ENCODE peak calls at places on chromosomes 6 and 20, in ten cellular contexts. J is HCT116; M is CD8-positive, alpha-beta memory T cell; Z is heart left ventricle; N is cardiac muscle cell; K is CD8-positive, alpha-beta T cell; E is tibial artery; R is fibroblast of pulmonary artery; T is cardiac fibroblast; L is neuronal stem cell. Y is an unnamed sample.

GRCh38 chr20:6855074-6855473 is 87.6 kb downstream of the BMP2 start:
- DNase-seq in J (no peak), M (no peak), Z (no peak), N (no peak), K (no peak), E (no peak), R (no peak), T (no peak), L (no peak), Y (no peak)

GRCh38 chr20:62944746-62945145 is 6.8 kb downstream of the GID8 start:
- DNase-seq in J (no peak), M (no peak), Z (no peak), N (no peak), K (no peak), E (no peak), R (no peak), T (no peak), L (no peak), Y (no peak)

GRCh38 chr20:19588731-19589130 is 169.3 kb upstream of the RIN2 start:
- DNase-seq in J (no peak), M (no peak), Z (no peak), N (no peak), K (no peak), E (no peak), R (no peak), T (no peak), L (no peak), Y (no peak)

GRCh38 chr6:74731204-74731603 is 474.6 kb downstream of the COL12A1 start:
- DNase-seq in J (no peak), M (no peak), Z (no peak), N (no peak), K (no peak), E (no peak), R (peak; percentile 57), T (peak; percentile 64), L (no peak), Y (no peak)

GRCh38 chr6:86936834-86937218 is 502 bp upstream of the HTR1E start:
- DNase-seq in J (no peak), M (no peak), Z (no peak), N (no peak), K (no peak), E (no peak), R (no peak), T (no peak), L (no peak), Y (no peak)

GRCh38 chr20:51955756-51956155 is 153.4 kb upstream of the SALL4 start:
- DNase-seq in J (no peak), M (no peak), Z (no peak), N (no peak), K (no peak), E (no peak), R (peak; percentile 44), T (peak; percentile 70), L (no peak), Y (no peak)

GRCh38 chr6:44000164-44000842 is 126.9 kb downstream of the MRPL14 start:
- DNase-seq in J (peak; percentile 65), M (no peak), Z (no peak), N (no peak), K (peak; percentile 44), E (no peak), R (no peak), T (no peak), L (no peak), Y (peak; percentile 30)

GRCh38 chr6:31750411-31751022 is 10.7 kb downstream of the MSH5 start:
- DNase-seq in J (no peak), M (no peak), Z (no peak), N (no peak), K (no peak), E (no peak), R (no peak), T (peak; percentile 65), L (no peak), Y (no peak)

GRCh38 chr6:21885532-21886089 is 292.1 kb downstream of the SOX4 start:
- DNase-seq in J (no peak), M (no peak), Z (peak; percentile 25), N (peak; percentile 76), K (no peak), E (peak; percentile 82), R (peak; percentile 84), T (peak; percentile 89), L (no peak), Y (peak; percentile 20)

GRCh38 chr20:1277529-1278322 is 11.6 kb downstream of the SNPH start:
- DNase-seq in J (no peak), M (no peak), Z (no peak), N (no peak), K (no peak), E (no peak), R (no peak), T (no peak), L (no peak), Y (no peak)

GRCh38 chr6:30565772-30566171 is 5.5 kb upstream of the ABCF1 start:
- DNase-seq in J (no peak), M (no peak), Z (no peak), N (no peak), K (no peak), E (no peak), R (no peak), T (no peak), L (no peak), Y (no peak)

GRCh38 chr6:15430947-15431405 is 185.1 kb downstream of the JARID2 start:
- DNase-seq in J (no peak), M (no peak), Z (no peak), N (no peak), K (no peak), E (no peak), R (peak; percentile 69), T (peak; percentile 37), L (no peak), Y (no peak)

GRCh38 chr20:34864216-34864615 is 8.4 kb downstream of the GGT7 start:
- DNase-seq in J (no peak), M (no peak), Z (no peak), N (no peak), K (no peak), E (no peak), R (no peak), T (no peak), L (no peak), Y (no peak)

GRCh38 chr20:34863421-34863965 is 9.2 kb downstream of the GGT7 start:
- DNase-seq in J (no peak), M (no peak), Z (no peak), N (no peak), K (no peak), E (no peak), R (no peak), T (no peak), L (no peak), Y (no peak)

GRCh38 chr20:34861386-34862084 is 11.1 kb downstream of the GGT7 start:
- DNase-seq in J (no peak), M (no peak), Z (no peak), N (no peak), K (no peak), E (no peak), R (no peak), T (no peak), L (no peak), Y (peak; percentile 86)

GRCh38 chr20:34859826-34860545 is 12.7 kb downstream of the GGT7 start:
- DNase-seq in J (no peak), M (no peak), Z (no peak), N (no peak), K (no peak), E (no peak), R (no peak), T (no peak), L (no peak), Y (no peak)

GRCh38 chr20:34862724-34863123 is 9.9 kb downstream of the GGT7 start:
- DNase-seq in J (no peak), M (no peak), Z (no peak), N (no peak), K (no peak), E (no peak), R (no peak), T (no peak), L (no peak), Y (no peak)
- H3K4me3 ChIP-seq in J (no peak overlapping the region), M (no peak overlapping the region), Z (no peak overlapping the region), N (no peak overlapping the region), K (no peak overlapping the region), E (no peak overlapping the region), R (no peak overlapping the region), T (no peak overlapping the region), L (no peak overlapping the region), Y (no peak overlapping the region)

DNA sequence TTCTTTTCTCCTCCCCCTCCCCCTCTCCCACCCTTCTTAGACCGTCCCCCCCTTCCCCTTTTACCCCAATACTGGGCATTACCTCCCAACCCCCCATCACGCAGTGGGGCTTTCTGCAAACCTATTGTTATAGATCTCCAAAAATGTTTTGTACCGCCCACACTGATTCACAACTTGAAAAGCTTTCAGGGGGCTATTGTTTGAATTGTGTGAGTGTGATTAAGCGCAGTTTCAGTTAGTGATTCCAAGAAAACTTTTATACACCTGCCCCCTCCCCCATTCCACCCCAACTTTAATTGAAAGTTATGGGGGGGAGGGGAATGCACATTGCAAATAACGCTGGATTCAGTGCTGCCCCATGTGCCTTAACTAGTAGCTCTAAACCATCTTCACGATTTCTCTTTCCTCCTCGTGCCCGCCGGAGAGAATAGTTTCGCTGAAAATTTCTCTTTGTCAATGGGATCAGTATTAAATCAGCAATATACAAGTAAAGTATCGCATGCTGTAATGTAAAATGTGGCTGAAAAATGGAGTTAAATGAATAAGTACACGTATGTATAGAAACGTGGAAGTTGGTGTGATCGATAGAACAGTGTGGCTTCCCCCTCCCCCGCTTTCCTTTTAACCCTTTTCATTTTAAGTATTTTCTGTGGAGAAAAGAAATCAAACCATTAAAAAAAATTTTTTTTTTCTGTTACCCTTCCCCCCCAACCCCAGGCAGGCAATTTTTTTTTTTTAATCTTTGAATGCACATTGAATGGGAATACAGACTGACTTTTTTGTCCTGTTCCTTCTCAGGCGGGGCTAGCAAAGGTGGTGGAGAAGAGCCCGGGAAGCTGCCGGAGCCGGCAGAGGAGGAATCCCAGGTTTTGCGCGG is 632 bp downstream of the LIN28B start:
- DNase-seq in J (no peak), M (no peak), Z (no peak), N (peak; percentile 41), K (no peak), E (no peak), R (no peak), T (no peak), L (peak; percentile 83), Y (no peak)
- H3K4me3 ChIP-seq in J (no peak overlapping the region), M (no peak overlapping the region), Z (no peak overlapping the region), N (peak overlapping the region; percentile 76), K (no peak overlapping the region), E (no peak overlapping the region), R (no peak overlapping the region), T (no peak overlapping the region), L (peak overlapping the region; percentile 73), Y (no peak overlapping the region)

GRCh38 chr6:147209762-147210449 is 5.7 kb downstream of the STXBP5 start:
- DNase-seq in J (no peak), M (no peak), Z (no peak), N (no peak), K (no peak), E (no peak), R (no peak), T (no peak), L (no peak), Y (no peak)
- H3K4me3 ChIP-seq in J (no peak overlapping the region), M (no peak overlapping the region), Z (no peak overlapping the region), N (no peak overlapping the region), K (no peak overlapping the region), E (no peak overlapping the region), R (no peak overlapping the region), T (no peak overlapping the region), L (no peak overlapping the region), Y (no peak overlapping the region)

DNA sequence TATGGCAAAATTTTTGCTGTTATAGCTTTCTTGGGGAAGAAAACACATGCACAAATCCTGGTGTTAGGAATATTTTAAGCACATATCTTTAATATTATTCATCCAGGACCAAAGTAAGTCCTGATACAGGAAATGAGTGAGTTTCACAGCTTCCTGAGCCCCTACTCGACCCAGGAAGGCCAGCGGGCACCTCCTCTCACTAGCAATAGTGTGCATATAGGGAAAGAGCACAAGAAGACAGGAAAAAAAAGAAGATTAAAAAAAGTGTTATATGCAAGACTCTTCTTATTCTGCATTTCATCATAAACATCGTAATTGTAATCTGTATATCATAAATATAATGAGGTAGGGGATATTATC is 101.0 kb downstream of the MYO6 start:
- DNase-seq in J (no peak), M (no peak), Z (no peak), N (no peak), K (no peak), E (no peak), R (peak; percentile 25), T (no peak), L (no peak), Y (no peak)
- H3K4me3 ChIP-seq in J (no peak overlapping the region), M (no peak overlapping the region), Z (no peak overlapping the region), N (no peak overlapping the region), K (no peak overlapping the region), E (no peak overlapping the region), R (no peak overlapping the region), T (no peak overlapping the region), L (no peak overlapping the region), Y (no peak overlapping the region)

Y was measured in body of pancreas.